ENCODE peak calls at places on chromosomes 5 and 9, in five cellular contexts. A, K, G, U and L are unnamed samples.

GRCh38 chr9:99019523-99020331 is 76.0 kb downstream of the COL15A1 start:
- DNase-seq in U (no peak), A (peak), K (no peak), G (no peak), L (no peak)

GRCh38 chr5:172766287-172767104 is 4.5 kb downstream of the DUSP1 start:
- DNase-seq in U (no peak), K (no peak), A (peak), G (no peak), L (no peak)

GRCh38 chr5:16456103-16456832 is 9.3 kb downstream of the ZNF622 start:
- DNase-seq in A (peak), K (no peak), G (no peak), U (no peak), L (peak)

GRCh38 chr5:1763960-1764605 is 35.6 kb downstream of the MRPL36 start:
- DNase-seq in A (no peak), G (peak), U (no peak), K (no peak), L (no peak)

GRCh38 chr9:133342083-133342406 is 5.9 kb downstream of the MED22 start:
- DNase-seq in K (no peak), G (peak), U (no peak), A (no peak), L (no peak)

GRCh38 chr5:43042626-43043399 is 2.7 kb upstream of the ANXA2R start:
- DNase-seq in U (no peak), G (peak), K (no peak), A (no peak), L (peak)

GRCh38 chr5:114658179-114658578 is 296.3 kb downstream of the KCNN2 start:
- DNase-seq in G (no peak), K (no peak), U (no peak), A (no peak), L (no peak)

GRCh38 chr5:78182838-78183237 is 111.7 kb downstream of the AP3B1 start:
- DNase-seq in A (no peak), K (no peak), U (no peak), G (no peak), L (no peak)